ENCODE peak calls at places on chromosomes 1 and 21, in four cellular contexts. M is WERI-Rb-1, F is brain microvascular endothelial cell, E is AG04450. Z is an unnamed sample.

GRCh38 chr1:59029366-59029765 is 245.5 kb upstream of the JUN start:
- DNase-seq in M (no peak), F (no peak), E (no peak), Z (no peak)

GRCh38 chr1:59601811-59602210 is 212.9 kb upstream of the HOOK1 start:
- DNase-seq in M (no peak), F (no peak), E (no peak), Z (no peak)

GRCh38 chr21:37742532-37742931 is 173.7 kb downstream of the KCNJ6 start:
- DNase-seq in M (no peak), F (peak), E (no peak), Z (peak)

GRCh38 chr21:27320868-27321267 is 354.0 kb upstream of the ADAMTS5 start:
- DNase-seq in M (no peak), F (no peak), E (no peak), Z (no peak)

GRCh38 chr1:93746009-93746408 is 64.4 kb upstream of the BCAR3 start:
- DNase-seq in M (no peak), F (no peak), E (no peak), Z (no peak)

GRCh38 chr1:117928881-117929339 is 511 bp downstream of the GDAP2 start:
- DNase-seq in M (peak), F (peak), E (peak), Z (peak)

GRCh38 chr21:36923270-36923669 is 43.2 kb downstream of the HLCS start:
- DNase-seq in M (no peak), F (no peak), E (no peak), Z (no peak)

GRCh38 chr1:31801450-31801849 is 14.4 kb downstream of the SPOCD1 start:
- DNase-seq in M (no peak), F (no peak), E (no peak), Z (no peak)

GRCh38 chr1:42504535-42505128 is 41.5 kb downstream of the CCDC30 start:
- DNase-seq in M (no peak), F (no peak), E (no peak), Z (no peak)

GRCh38 chr1:100714599-100714998 is 4.9 kb upstream of the VCAM1 start:
- DNase-seq in M (no peak), F (no peak), E (no peak), Z (no peak)

GRCh38 chr1:28737245-28738137 is 751 bp downstream of the YTHDF2 start:
- DNase-seq in M (peak), F (peak), E (no peak), Z (peak)

GRCh38 chr1:23810818-23811420 is 10.4 kb upstream of the GALE start:
- DNase-seq in M (peak), F (no peak), E (no peak), Z (peak)

GRCh38 chr21:16046625-16047340 is 317.0 kb downstream of the USP25 start:
- DNase-seq in M (no peak), F (peak), E (no peak), Z (peak)

GRCh38 chr1:59833991-59834390 is 19.2 kb downstream of the HOOK1 start:
- DNase-seq in M (no peak), F (no peak), E (no peak), Z (peak)

GRCh38 chr1:87689487-87689886 is 360.8 kb downstream of the LMO4 start:
- DNase-seq in M (no peak), F (no peak), E (no peak), Z (no peak)

GRCh38 chr1:185974367-185974766 is 240.2 kb downstream of the HMCN1 start:
- DNase-seq in M (no peak), F (no peak), E (no peak), Z (no peak)

GRCh38 chr1:205458777-205459566 is 3.1 kb upstream of the BLACAT1 start:
- DNase-seq in M (peak), F (peak), E (no peak), Z (peak)

GRCh38 chr1:236534164-236534651 is 10.4 kb downstream of the LGALS8 start:
- DNase-seq in M (no peak), F (peak), E (no peak), Z (peak)

GRCh38 chr1:117076648-117077047 is 16.5 kb downstream of the TTF2 start:
- DNase-seq in M (no peak), F (no peak), E (no peak), Z (no peak)

GRCh38 chr1:215704089-215704860 is 137.2 kb downstream of the KCTD3 start:
- DNase-seq in M (no peak), F (no peak), E (no peak), Z (peak)

GRCh38 chr1:208252126-208252853 is 8.1 kb upstream of the PLXNA2 start:
- DNase-seq in M (peak), F (no peak), E (no peak), Z (no peak)

GRCh38 chr21:36162631-36163030 is 6.0 kb downstream of the DOP1B start:
- DNase-seq in M (no peak), F (no peak), E (no peak), Z (no peak)

GRCh38 chr1:167054946-167055630 is 35.1 kb downstream of the GPA33 start:
- DNase-seq in M (no peak), F (no peak), E (no peak), Z (no peak)

GRCh38 chr1:25952851-25953401 is 44.9 kb downstream of the PAFAH2 start:
- DNase-seq in M (peak), F (peak), E (peak), Z (no peak)

GRCh38 chr1:205421728-205422127 is at the start of gene LEMD1:
- DNase-seq in M (no peak), F (no peak), E (no peak), Z (peak)

GRCh38 chr1:7561331-7561921 is 209.7 kb upstream of the VAMP3 start:
- DNase-seq in M (peak), F (no peak), E (no peak), Z (no peak)
- H3K27ac ChIP-seq in M (peak), F (no peak), E (no peak), Z (no peak)

GRCh38 chr1:201631037-201631436 is 92.1 kb downstream of the NAV1 start:
- DNase-seq in M (no peak), F (no peak), E (no peak), Z (no peak)
- H3K27ac ChIP-seq in M (no peak), F (no peak), E (no peak), Z (no peak)

GRCh38 chr1:229835226-229835625 is 209.2 kb downstream of the URB2 start:
- DNase-seq in M (no peak), F (no peak), E (no peak), Z (no peak)
- H3K27ac ChIP-seq in M (no peak), F (no peak), E (no peak), Z (no peak)

DNA sequence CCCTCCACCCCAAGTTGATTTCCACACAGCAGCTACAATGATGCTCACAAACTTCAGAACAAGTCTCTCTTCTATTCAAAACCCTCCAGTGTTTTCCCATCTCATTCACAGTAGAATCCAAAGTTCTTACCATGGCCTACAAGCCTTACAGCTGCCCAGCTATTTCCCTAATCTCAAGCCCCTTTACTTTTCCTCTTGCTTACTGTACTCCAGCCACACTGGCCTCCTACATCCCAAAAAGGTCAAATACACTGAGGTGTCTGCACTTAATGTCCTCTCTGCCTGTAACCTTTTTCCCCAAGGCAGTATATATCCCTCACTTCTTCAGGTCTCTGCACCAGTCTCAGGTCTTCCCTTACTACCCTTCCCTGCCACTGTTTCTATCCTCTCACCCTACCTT is 2.6 kb downstream of the RAP1A start:
- DNase-seq in M (no peak), F (no peak), E (no peak), Z (no peak)
- H3K27ac ChIP-seq in M (no peak), F (no peak), E (no peak), Z (no peak)

GRCh38 chr1:55062801-55063561 is 23.6 kb downstream of the PCSK9 start:
- DNase-seq in M (no peak), F (no peak), E (no peak), Z (no peak)
- H3K27ac ChIP-seq in M (no peak), F (no peak), E (no peak), Z (no peak)

GRCh38 chr1:12551584-12551983 is 66.4 kb downstream of the DHRS3 start:
- DNase-seq in M (no peak), F (no peak), E (no peak), Z (no peak)
- H3K27ac ChIP-seq in M (no peak), F (no peak), E (no peak), Z (no peak)

Z was measured in foreskin keratinocyte.